ENCODE peak calls at places on chromosome 1, in ten cellular contexts. L, Q, Z, Y, M, S, I, D, H and W are unnamed samples.

GRCh38 chr1:9714257-9714718 is 62.8 kb downstream of the PIK3CD start:
- DNase-seq in L (no peak), Q (no peak), Z (no peak), Y (no peak), M (no peak), S (no peak), I (no peak), D (no peak), H (no peak), W (no peak)

GRCh38 chr1:194755241-194755953 is 1569.0 kb upstream of the B3GALT2 start:
- DNase-seq in L (no peak), Q (no peak), Z (no peak), Y (peak), M (no peak), S (no peak), I (no peak), D (no peak), H (no peak), W (no peak)

GRCh38 chr1:13701274-13701650 is 1.3 kb downstream of the PRDM2 start:
- DNase-seq in L (no peak), Q (no peak), Z (no peak), Y (no peak), M (no peak), S (no peak), I (no peak), D (no peak), H (peak), W (peak)

GRCh38 chr1:154951901-154952657 is 3.8 kb downstream of the PBXIP1 start:
- DNase-seq in L (no peak), Q (no peak), Z (no peak), Y (no peak), M (no peak), S (no peak), I (no peak), D (no peak), H (no peak), W (peak)

GRCh38 chr1:151536499-151536898 is 3.6 kb upstream of the TUFT1 start:
- DNase-seq in L (no peak), Q (no peak), Z (no peak), Y (no peak), M (no peak), S (no peak), I (no peak), D (no peak), H (no peak), W (no peak)

GRCh38 chr1:174713796-174714195 is 266.0 kb downstream of the GPR52 start:
- DNase-seq in L (no peak), Q (no peak), Z (no peak), Y (no peak), M (no peak), S (no peak), I (no peak), D (no peak), H (peak), W (no peak)

GRCh38 chr1:156627313-156627880 is 8.2 kb downstream of the HAPLN2 start:
- DNase-seq in L (peak), Q (no peak), Z (no peak), Y (peak), M (peak), S (no peak), I (peak), D (peak), H (peak), W (peak)

GRCh38 chr1:109164538-109164937 is 49.2 kb upstream of the SARS1 start:
- DNase-seq in L (no peak), Q (no peak), Z (no peak), Y (no peak), M (no peak), S (no peak), I (no peak), D (no peak), H (no peak), W (no peak)

GRCh38 chr1:66944330-66945274 is 19.8 kb downstream of the MIER1 start:
- DNase-seq in L (peak), Q (no peak), Z (peak), Y (peak), M (peak), S (peak), I (no peak), D (no peak), H (peak), W (no peak)

GRCh38 chr1:223041481-223041880 is 101.6 kb downstream of the TLR5 start:
- DNase-seq in L (no peak), Q (no peak), Z (no peak), Y (no peak), M (peak), S (no peak), I (no peak), D (no peak), H (no peak), W (no peak)

GRCh38 chr1:57424231-57425027 is 569 bp upstream of the DAB1 start:
- DNase-seq in L (peak), Q (no peak), Z (no peak), Y (peak), M (no peak), S (no peak), I (no peak), D (no peak), H (peak), W (no peak)

GRCh38 chr1:233140974-233141373 is 154.6 kb downstream of the PCNX2 start:
- DNase-seq in L (peak), Q (no peak), Z (no peak), Y (no peak), M (no peak), S (no peak), I (no peak), D (no peak), H (no peak), W (no peak)

GRCh38 chr1:181669209-181669608 is 185.9 kb downstream of the CACNA1E start:
- DNase-seq in L (no peak), Q (no peak), Z (no peak), Y (peak), M (no peak), S (no peak), I (no peak), D (peak), H (no peak), W (no peak)

GRCh38 chr1:165837838-165838364 is 10.5 kb downstream of the UCK2 start:
- DNase-seq in L (peak), Q (no peak), Z (no peak), Y (no peak), M (no peak), S (no peak), I (no peak), D (no peak), H (no peak), W (no peak)

DNA sequence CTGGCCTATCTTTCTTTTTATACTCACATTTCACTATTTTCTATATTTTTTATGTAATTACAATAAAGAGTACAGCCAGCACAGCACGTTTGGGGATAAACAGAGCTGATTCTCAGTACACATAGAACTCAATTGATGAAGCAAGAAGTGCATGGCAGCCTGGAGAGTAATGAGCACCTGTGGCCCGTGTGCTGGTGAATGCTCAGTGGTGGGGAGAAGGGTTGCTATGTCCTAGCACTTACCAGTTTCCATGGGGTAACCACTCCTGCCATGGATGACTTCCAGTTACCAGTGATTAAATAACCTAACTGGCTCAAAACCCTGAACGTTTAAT is 332.0 kb downstream of the CAMTA1 start:
- DNase-seq in L (no peak), Q (no peak), Z (no peak), Y (no peak), M (no peak), S (no peak), I (no peak), D (no peak), H (no peak), W (no peak)
- TF ChIP-seq CTCF in L (no peak), Q (peak), Z (no peak), Y (no peak), M (no peak), S (no peak), I (no peak), D (no peak), H (no peak), W (no peak)

DNA sequence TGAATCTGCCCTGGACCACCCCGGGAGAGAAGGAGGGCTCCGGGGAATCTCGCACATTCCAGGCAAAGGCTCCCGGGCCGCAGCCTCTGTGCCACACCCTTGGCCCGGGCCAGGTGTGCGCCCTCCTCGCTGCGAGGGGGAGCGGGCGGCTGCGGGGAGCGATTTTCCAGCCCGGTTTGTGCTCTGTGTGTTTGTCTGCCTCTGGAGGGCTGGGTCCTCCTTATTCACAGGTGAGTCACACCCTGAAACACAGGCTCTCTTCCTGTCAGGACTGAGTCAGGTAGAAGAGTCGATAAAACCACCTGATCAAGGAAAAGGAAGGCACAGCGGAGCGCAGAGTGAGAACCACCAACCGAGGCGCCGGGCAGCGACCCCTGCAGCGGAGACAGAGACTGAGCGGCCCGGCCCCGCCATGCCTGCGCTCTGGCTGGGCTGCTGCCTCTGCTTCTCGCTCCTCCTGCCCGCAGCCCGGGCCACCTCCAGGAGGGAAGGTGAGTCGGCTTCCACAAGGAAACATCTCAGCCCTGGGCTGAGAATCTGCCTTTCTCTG is at the start of gene LAMC2:
- DNase-seq in L (no peak), Q (no peak), Z (peak), Y (peak), M (peak), S (no peak), I (peak), D (no peak), H (peak), W (peak)
- TF ChIP-seq CTCF in L (no peak), Q (peak), Z (peak), Y (no peak), M (peak), S (peak), I (peak), D (no peak), H (peak), W (no peak)

GRCh38 chr1:238912148-238912547 is 474.2 kb upstream of the CHRM3 start:
- DNase-seq in L (no peak), Q (no peak), Z (no peak), Y (no peak), M (no peak), S (no peak), I (no peak), D (no peak), H (no peak), W (no peak)

GRCh38 chr1:238913210-238913609 is 473.2 kb upstream of the CHRM3 start:
- DNase-seq in L (no peak), Q (no peak), Z (no peak), Y (no peak), M (no peak), S (no peak), I (no peak), D (no peak), H (no peak), W (no peak)

GRCh38 chr1:238916828-238917227 is 469.5 kb upstream of the CHRM3 start:
- DNase-seq in L (no peak), Q (no peak), Z (no peak), Y (peak), M (no peak), S (no peak), I (no peak), D (no peak), H (no peak), W (no peak)

GRCh38 chr1:238914346-238914745 is 472.0 kb upstream of the CHRM3 start:
- DNase-seq in L (no peak), Q (no peak), Z (no peak), Y (no peak), M (no peak), S (no peak), I (no peak), D (no peak), H (no peak), W (no peak)
- TF ChIP-seq CTCF in L (no peak), Q (no peak), Z (no peak), Y (no peak), M (no peak), S (no peak), I (no peak), D (no peak), H (no peak), W (no peak)

DNA sequence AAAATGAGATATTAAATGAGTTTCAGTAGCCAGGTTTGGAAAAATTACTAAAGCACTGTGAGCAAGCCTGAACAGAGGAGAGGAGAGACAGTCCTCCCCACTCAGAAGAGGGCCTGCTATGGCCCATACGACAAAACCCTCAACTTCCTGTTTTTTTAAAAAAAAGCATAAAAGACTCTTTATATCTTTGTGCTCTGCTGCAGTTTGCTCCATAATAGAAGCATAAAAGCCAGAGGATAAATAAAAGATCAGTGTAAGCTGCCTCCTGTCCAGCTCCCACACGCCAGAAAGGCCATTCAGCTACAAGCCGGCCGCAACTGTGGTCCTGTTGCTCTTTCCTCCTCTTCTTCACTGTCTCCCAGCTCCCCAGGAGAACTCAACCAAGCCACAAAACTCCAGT is 37.8 kb downstream of the NID1 start:
- DNase-seq in L (no peak), Q (no peak), Z (no peak), Y (no peak), M (no peak), S (no peak), I (no peak), D (peak), H (no peak), W (no peak)
- TF ChIP-seq CTCF in L (no peak), Q (no peak), Z (no peak), Y (no peak), M (no peak), S (no peak), I (no peak), D (no peak), H (no peak), W (no peak)

GRCh38 chr1:87331319-87332269 is 2.9 kb downstream of the LMO4 start:
- DNase-seq in L (peak), Q (no peak), Z (peak), Y (peak), M (peak), S (peak), I (peak), D (peak), H (peak), W (peak)
- TF ChIP-seq CTCF in L (peak), Q (peak), Z (no peak), Y (no peak), M (no peak), S (peak), I (no peak), D (no peak), H (peak), W (no peak)

DNA sequence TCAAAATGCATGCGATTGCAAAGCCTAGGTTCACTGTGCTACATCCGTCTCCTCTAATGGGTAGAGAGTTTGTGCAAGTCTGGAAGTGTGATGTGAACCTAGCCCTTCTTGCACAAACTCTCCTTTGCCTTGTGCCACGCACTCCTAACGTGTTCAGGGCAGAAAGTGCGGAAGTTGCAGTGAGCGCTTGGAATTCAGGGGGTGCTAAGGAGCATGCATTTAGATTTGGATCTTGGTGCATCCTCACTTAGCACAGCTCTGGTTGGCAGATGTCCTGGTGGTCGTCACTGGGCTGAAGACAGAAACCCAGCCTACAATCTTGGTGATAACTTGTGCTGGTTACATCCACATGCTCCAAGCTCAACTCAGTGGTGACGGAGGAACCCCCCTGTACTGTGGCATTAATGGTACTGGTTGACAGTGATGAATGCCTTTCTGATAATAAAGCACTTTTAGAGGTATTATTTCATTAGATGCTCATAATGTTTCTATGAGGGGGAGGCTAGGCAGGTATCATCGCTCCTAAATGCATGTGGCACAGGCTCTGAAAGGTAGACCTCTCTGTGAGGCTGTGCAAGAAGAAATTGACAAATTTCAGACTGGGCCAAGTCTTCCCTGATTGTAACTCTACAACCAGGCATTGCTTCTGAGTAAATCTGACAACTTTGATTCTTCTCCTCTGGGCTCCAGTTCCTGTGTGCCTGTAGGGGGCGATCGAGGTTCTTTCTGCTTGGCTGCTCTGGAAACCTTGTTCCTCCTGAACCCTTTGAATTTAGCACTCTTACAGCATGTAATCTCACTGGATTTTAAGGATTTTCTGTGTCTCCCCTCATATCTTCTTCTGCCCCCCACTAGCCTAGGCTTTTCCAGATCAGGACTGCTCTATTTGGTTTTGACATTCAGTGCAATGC is 40.6 kb downstream of the MAPKAPK2 start:
- DNase-seq in L (peak), Q (no peak), Z (no peak), Y (no peak), M (no peak), S (no peak), I (peak), D (peak), H (peak), W (peak)
- TF ChIP-seq CTCF in L (peak), Q (peak), Z (peak), Y (peak), M (no peak), S (peak), I (peak), D (peak), H (peak), W (peak)

DNA sequence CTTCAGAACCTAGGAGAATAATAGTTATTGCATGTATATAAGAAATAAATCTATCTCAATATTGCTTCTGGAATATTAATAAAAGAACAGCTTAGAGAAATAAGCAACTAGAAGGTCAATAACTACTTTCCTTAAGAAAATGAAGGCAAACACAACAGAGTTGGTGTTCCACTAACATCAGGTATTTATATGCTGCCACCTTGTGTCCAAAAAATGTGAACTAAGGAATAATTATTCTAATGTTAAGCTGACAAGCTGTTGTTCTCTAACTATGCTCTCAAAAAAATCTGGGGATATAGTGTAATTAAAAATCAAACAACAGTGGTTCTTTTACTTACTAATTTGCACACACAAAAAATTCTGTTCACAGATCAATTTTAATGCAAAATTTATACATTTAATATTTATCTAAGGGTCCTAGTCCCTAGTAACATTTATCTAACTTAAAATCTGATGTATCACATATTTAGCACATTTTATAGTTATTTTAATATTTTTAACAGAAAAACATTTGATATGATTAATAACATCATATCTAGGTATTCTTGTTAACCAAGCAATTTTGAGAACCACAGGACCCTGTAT is 39.6 kb downstream of the UCHL5 start:
- DNase-seq in L (peak), Q (no peak), Z (no peak), Y (peak), M (peak), S (peak), I (peak), D (peak), H (peak), W (peak)
- TF ChIP-seq CTCF in L (peak), Q (peak), Z (peak), Y (peak), M (peak), S (peak), I (peak), D (no peak), H (peak), W (peak)

GRCh38 chr1:89065077-89065868 is at the start of gene GBP1:
- DNase-seq in L (peak), Q (no peak), Z (no peak), Y (peak), M (peak), S (peak), I (no peak), D (no peak), H (peak), W (no peak)
- TF ChIP-seq CTCF in L (no peak), Q (no peak), Z (no peak), Y (no peak), M (no peak), S (no peak), I (no peak), D (no peak), H (no peak), W (no peak)

DNA sequence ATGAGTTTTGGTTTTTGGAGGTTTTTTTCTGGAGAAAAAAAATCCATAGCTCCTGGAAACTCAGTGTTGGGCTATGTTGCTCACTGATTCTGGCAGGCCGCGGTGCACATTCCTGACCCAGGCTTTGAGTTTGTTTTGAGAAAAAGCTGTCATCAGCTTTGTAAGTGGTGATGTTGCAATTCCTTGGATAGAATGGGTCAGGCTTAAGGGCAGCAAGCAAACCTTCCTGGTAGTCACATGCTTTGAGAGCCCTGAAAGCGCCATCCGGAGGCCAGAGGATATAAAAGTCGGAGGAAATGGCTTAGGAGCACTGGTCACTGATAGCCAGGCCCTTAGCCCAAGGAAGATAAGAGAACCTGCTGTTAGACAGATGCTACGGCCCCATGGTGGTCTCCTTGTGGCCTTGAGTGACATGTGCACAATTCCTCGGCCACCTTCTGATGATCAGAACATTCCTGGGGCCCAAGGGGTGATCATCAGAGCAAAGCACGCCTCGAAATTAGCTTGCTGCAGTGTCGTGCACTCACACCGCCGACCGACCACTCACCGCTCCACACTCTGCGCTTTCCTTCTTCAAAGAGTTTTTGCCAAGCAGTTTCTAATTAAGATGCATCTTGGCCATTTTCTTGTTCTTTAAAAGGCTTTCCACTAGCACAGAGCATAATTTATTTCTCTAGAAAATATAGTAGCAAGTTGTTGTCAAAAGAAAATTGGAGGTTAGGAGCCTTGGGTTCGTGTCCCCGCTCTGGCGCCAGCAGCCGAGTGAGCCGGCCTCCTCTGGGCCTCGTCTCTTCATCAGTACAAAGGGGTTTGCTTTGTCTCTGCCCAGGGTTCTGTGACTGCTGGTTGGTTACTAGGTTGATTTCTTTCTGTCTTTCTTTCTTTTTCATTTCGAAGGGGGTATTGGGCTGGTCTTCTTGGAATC is 78.7 kb downstream of the MAN1C1 start:
- DNase-seq in L (peak), Q (peak), Z (peak), Y (peak), M (peak), S (peak), I (peak), D (peak), H (peak), W (peak)
- TF ChIP-seq CTCF in L (peak), Q (peak), Z (no peak), Y (peak), M (no peak), S (peak), I (peak), D (peak), H (peak), W (no peak)